ENCODE peak calls at places on chromosomes 11 and 22, in eight cellular contexts. Z, F, U, V, N, H, G and J are unnamed samples.

GRCh38 chr11:66986178-66986545 is 11.1 kb downstream of the C11orf86 start:
- DNase-seq in F (no peak), G (no peak), H (no peak), N (no peak), V (no peak), U (peak; percentile 40), Z (no peak), J (no peak)

GRCh38 chr11:41382927-41383326 is 76.5 kb downstream of the LRRC4C start:
- DNase-seq in F (no peak), Z (no peak), G (no peak), N (no peak), V (no peak), H (no peak), U (no peak), J (no peak)

GRCh38 chr11:74641905-74642304 is 49.5 kb downstream of the POLD3 start:
- DNase-seq in U (no peak), G (no peak), V (peak; percentile 61), Z (no peak), H (no peak), F (no peak), N (no peak), J (no peak)

GRCh38 chr11:3970101-3970500 is 114.6 kb downstream of the STIM1 start:
- DNase-seq in G (no peak), Z (no peak), F (no peak), N (no peak), V (no peak), U (no peak), H (no peak), J (no peak)

GRCh38 chr11:70415642-70416395 is 17.5 kb downstream of the CTTN start:
- DNase-seq in U (no peak), V (peak; percentile 30), G (no peak), H (no peak), F (no peak), N (no peak), Z (no peak), J (no peak)

GRCh38 chr11:66975403-66976047 is 421 bp downstream of the C11orf86 start:
- DNase-seq in N (no peak), H (no peak), G (no peak), F (no peak), V (no peak), U (no peak), Z (no peak), J (no peak)

GRCh38 chr22:17057959-17058814 is 26.6 kb upstream of the IL17RA start:
- DNase-seq in N (peak; percentile 64), H (no peak), V (peak; percentile 72), F (no peak), Z (peak; percentile 67), U (peak; percentile 77), G (peak; percentile 80), J (peak; percentile 52)

GRCh38 chr11:110128161-110128560 is 35.0 kb downstream of the ZC3H12C start:
- DNase-seq in Z (no peak), G (no peak), N (no peak), U (no peak), V (peak; percentile 50), H (no peak), F (no peak), J (no peak)

GRCh38 chr22:48923165-48923875 is 904.4 kb downstream of the BRD1 start:
- DNase-seq in U (no peak), G (no peak), N (no peak), Z (no peak), V (no peak), H (no peak), F (no peak), J (no peak)

GRCh38 chr11:72308226-72309073 is 64.5 kb upstream of the PHOX2A start:
- DNase-seq in G (no peak), U (peak; percentile 14), V (peak; percentile 88), H (no peak), Z (no peak), N (no peak), F (no peak), J (no peak)

GRCh38 chr11:47378011-47378835 is at the start of gene SPI1:
- DNase-seq in N (no peak), V (no peak), H (no peak), F (no peak), U (peak; percentile 27), G (peak; percentile 49), Z (no peak), J (no peak)

GRCh38 chr11:3123761-3124733 is 41.1 kb downstream of the OSBPL5 start:
- DNase-seq in U (peak; percentile 59), Z (peak; percentile 41), V (peak; percentile 97), F (peak; percentile 95), N (no peak), H (peak; percentile 89), G (no peak), J (no peak)

GRCh38 chr11:2912038-2912410 is 17.2 kb downstream of the PHLDA2 start:
- DNase-seq in V (no peak), N (no peak), Z (no peak), H (no peak), G (no peak), F (no peak), U (peak; percentile 57), J (no peak)

DNA sequence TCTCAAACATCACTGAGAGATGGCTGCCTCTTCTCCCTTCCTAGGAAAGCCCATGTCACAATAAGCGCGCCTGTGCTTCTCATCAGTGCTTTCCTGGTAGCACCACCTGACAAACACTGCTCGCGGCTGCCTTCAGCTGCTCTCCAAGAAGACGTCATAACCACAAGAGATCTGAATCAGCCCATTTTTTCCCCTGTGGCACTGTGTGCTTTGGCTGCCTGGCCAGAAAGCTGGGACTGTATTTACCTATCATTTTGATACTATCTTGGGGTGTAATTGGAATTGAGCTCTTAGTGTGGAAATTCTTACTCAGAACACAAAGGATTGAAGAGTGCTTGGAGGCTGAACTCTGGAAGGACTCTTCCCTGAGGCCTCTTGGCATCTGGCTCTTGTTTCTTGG is 50.3 kb upstream of the EHF start:
- DNase-seq in G (no peak), F (no peak), H (no peak), V (no peak), U (no peak), N (peak; percentile 30), Z (no peak), J (no peak)
- H3K27ac ChIP-seq in G (no peak overlapping the region), F (no peak overlapping the region), H (no peak overlapping the region), V (no peak overlapping the region), U (no peak overlapping the region), N (no peak overlapping the region), Z (no peak overlapping the region), J (no peak overlapping the region)

DNA sequence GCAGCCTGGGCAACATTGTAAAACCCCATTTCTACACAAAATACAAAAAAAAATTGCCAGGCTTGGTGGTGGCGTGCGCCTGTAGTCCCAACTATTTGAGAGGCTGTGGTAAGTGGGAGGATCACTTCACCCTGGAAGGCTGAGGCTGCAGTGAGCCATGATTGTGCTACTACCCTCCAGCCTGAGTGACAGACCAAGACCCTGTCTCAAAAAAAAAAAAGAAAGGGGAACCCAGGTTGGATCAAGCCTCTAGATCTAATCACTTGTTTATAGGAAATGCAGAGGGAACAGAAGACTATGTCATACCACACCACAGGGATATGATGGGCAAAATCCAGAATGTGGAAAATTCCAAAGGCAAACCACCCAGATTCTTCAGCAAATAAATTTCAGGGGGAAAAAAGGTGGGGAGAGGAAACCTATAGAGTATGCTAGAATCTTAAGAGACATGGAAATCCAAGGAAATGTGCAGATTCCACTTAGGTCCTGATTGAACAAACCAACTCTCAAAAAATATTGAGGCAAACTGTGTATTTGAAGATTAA is 16.5 kb upstream of the MALAT1 start:
- DNase-seq in Z (no peak), F (no peak), G (no peak), N (no peak), V (no peak), H (no peak), U (no peak), J (no peak)
- TF ChIP-seq CTCF in Z (no peak), F (no peak), G (no peak), N (no peak), V (no peak), H (no peak), U (no peak), J (no peak)

DNA sequence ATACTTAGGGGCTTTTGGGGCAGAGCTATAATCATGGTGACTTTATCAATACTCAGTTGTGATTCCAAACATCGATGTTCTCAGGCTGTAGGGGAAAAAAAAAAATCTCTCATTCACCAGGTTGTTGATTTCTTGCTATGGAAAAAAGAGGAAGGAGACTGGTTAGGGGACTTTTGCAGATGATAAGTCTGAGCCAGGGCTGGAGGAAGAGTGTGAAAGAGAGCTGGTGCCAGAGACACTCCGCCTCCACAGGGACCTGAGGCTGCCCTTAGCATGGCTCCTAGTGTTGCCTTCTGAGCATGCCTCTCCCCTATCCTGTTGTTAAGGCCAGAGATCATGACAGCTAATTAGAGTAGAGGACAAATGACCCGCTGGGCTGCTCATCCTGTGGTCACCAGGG is 16.9 kb downstream of the UPB1 start:
- DNase-seq in Z (no peak), G (no peak), H (no peak), U (no peak), F (no peak), V (no peak), N (no peak), J (no peak)
- H3K27ac ChIP-seq in Z (no peak overlapping the region), G (no peak overlapping the region), H (no peak overlapping the region), U (no peak overlapping the region), F (no peak overlapping the region), V (no peak overlapping the region), N (no peak overlapping the region), J (no peak overlapping the region)

DNA sequence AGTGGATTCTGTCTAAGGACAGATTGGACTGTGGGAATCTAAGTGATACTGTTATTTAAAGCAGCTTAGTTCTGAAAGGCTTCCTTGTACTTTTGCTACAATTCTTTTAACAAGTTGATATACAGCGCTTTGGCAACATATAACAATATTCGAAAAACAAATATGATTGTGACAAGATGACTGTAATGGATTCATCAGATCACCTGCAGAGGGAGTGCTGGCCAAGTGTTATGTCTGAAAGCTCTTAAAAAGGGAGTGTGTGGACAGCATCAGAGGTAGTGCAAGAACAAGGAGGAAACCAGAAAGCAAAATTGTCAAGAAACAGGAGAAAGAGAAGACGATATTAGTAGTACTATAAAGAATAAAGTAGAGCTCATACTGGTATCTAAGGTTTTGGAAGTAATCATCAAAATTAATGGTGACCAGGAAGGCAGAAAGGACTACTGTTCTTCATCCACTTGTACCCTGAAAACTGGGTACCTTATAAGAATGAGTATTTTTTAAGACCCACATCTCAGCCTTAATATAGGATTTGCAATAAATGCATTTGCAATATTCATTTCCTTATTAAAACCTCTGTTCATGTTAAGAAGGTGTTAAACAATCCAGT is 1112.0 kb upstream of the CCDC90B start:
- DNase-seq in H (no peak), F (no peak), N (no peak), V (no peak), Z (no peak), U (peak; percentile 38), G (peak; percentile 37), J (no peak)
- TF ChIP-seq CTCF in H (no peak), F (peak; percentile 44), N (peak; percentile 17), V (no peak), Z (no peak), U (no peak), G (peak; percentile 49), J (no peak)